ENCODE peak calls at places on chromosomes 6 and 20, in five cellular contexts. One of them, this sample, is unnamed.

GRCh38 chr6:146312606-146313005 is 231.0 kb upstream of the RAB32 start:
- DNase-seq in K562: no peak
- DNase-seq in IMR-90: no peak
- DNase-seq in A549: no peak
- DNase-seq in HepG2: no peak
- DNase-seq in this sample: no peak

GRCh38 chr6:3749390-3749978 is 2.0 kb downstream of the PXDC1 start:
- DNase-seq in K562: no peak
- DNase-seq in IMR-90: no peak
- DNase-seq in HepG2: no peak
- DNase-seq in A549: no peak
- DNase-seq in this sample: no peak

GRCh38 chr20:61972910-61973508 is 92.7 kb downstream of the TAF4 start:
- DNase-seq in HepG2: no peak
- DNase-seq in A549: no peak
- DNase-seq in K562: no peak
- DNase-seq in IMR-90: no peak
- DNase-seq in this sample: no peak

GRCh38 chr6:40960784-40961430 is 78.1 kb downstream of the UNC5CL start:
- DNase-seq in A549: no peak
- DNase-seq in K562: no peak
- DNase-seq in HepG2: peak; percentile 34
- DNase-seq in IMR-90: peak; percentile 23
- DNase-seq in this sample: no peak

GRCh38 chr6:56807335-56807991 is 147.4 kb upstream of the BEND6 start:
- DNase-seq in K562: no peak
- DNase-seq in HepG2: no peak
- DNase-seq in IMR-90: no peak
- DNase-seq in A549: no peak
- DNase-seq in this sample: no peak

GRCh38 chr6:139647001-139647400 is 272.6 kb upstream of the CITED2 start:
- DNase-seq in A549: no peak
- DNase-seq in IMR-90: peak; percentile 24
- DNase-seq in K562: no peak
- DNase-seq in HepG2: no peak
- DNase-seq in this sample: no peak

GRCh38 chr20:63315240-63315981 is 22.4 kb downstream of the COL20A1 start:
- DNase-seq in HepG2: no peak
- DNase-seq in IMR-90: no peak
- DNase-seq in K562: no peak
- DNase-seq in A549: no peak
- DNase-seq in this sample: no peak

GRCh38 chr6:154570505-154570904 is 60.0 kb upstream of the CNKSR3 start:
- DNase-seq in A549: no peak
- DNase-seq in K562: no peak
- DNase-seq in IMR-90: no peak
- DNase-seq in HepG2: no peak
- DNase-seq in this sample: no peak

GRCh38 chr6:83514877-83515466 is 2.6 kb downstream of the PRSS35 start:
- DNase-seq in A549: peak; percentile 14
- DNase-seq in IMR-90: peak; percentile 80
- DNase-seq in HepG2: peak; percentile 29
- DNase-seq in K562: peak; percentile 34
- DNase-seq in this sample: peak; percentile 50

GRCh38 chr6:152034631-152035030 is 227.1 kb downstream of the ESR1 start:
- DNase-seq in HepG2: peak; percentile 24
- DNase-seq in IMR-90: no peak
- DNase-seq in K562: no peak
- DNase-seq in A549: no peak
- DNase-seq in this sample: no peak

GRCh38 chr20:37986873-37987601 is 46.2 kb downstream of the TTI1 start:
- DNase-seq in HepG2: peak; percentile 80
- DNase-seq in K562: no peak
- DNase-seq in A549: no peak
- DNase-seq in IMR-90: peak; percentile 6
- DNase-seq in this sample: peak; percentile 79

GRCh38 chr6:110415297-110415916 is at the start of gene DDO:
- DNase-seq in A549: no peak
- DNase-seq in IMR-90: peak; percentile 22
- DNase-seq in K562: peak; percentile 15
- DNase-seq in HepG2: peak; percentile 86
- DNase-seq in this sample: no peak

GRCh38 chr20:32184953-32185603 is 22.5 kb downstream of the PLAGL2 start:
- DNase-seq in HepG2: no peak
- DNase-seq in A549: no peak
- DNase-seq in K562: no peak
- DNase-seq in IMR-90: no peak
- DNase-seq in this sample: no peak

GRCh38 chr6:23633986-23634385 is 492.0 kb upstream of the NRSN1 start:
- DNase-seq in HepG2: no peak
- DNase-seq in IMR-90: no peak
- DNase-seq in A549: no peak
- DNase-seq in K562: no peak
- DNase-seq in this sample: no peak

GRCh38 chr20:60262967-60263603 is 304.9 kb downstream of the CDH26 start:
- DNase-seq in IMR-90: no peak
- DNase-seq in A549: peak; percentile 30
- DNase-seq in HepG2: peak; percentile 29
- DNase-seq in K562: peak; percentile 62
- DNase-seq in this sample: peak; percentile 42

GRCh38 chr6:43971776-43972126 is 155.5 kb downstream of the MRPL14 start:
- DNase-seq in A549: no peak
- DNase-seq in HepG2: no peak
- DNase-seq in K562: peak; percentile 43
- DNase-seq in IMR-90: no peak
- DNase-seq in this sample: no peak

GRCh38 chr6:158963020-158963808 is 36.8 kb downstream of the RSPH3 start:
- DNase-seq in K562: no peak
- DNase-seq in IMR-90: no peak
- DNase-seq in A549: no peak
- DNase-seq in HepG2: no peak
- DNase-seq in this sample: no peak

GRCh38 chr6:158847012-158847529 is 27.9 kb upstream of the EZR start:
- DNase-seq in A549: no peak
- DNase-seq in HepG2: no peak
- DNase-seq in K562: no peak
- DNase-seq in IMR-90: no peak
- DNase-seq in this sample: no peak

GRCh38 chr6:164401871-164402270 is 907.5 kb downstream of the C6orf118 start:
- DNase-seq in IMR-90: no peak
- DNase-seq in A549: no peak
- DNase-seq in K562: no peak
- DNase-seq in HepG2: no peak
- DNase-seq in this sample: no peak

GRCh38 chr6:158567152-158567551 is 7.3 kb downstream of the TMEM181 start:
- DNase-seq in IMR-90: no peak
- DNase-seq in HepG2: no peak
- DNase-seq in A549: no peak
- DNase-seq in K562: no peak
- DNase-seq in this sample: no peak

GRCh38 chr20:24445510-24446170 is 23.8 kb upstream of the SYNDIG1 start:
- DNase-seq in IMR-90: no peak
- DNase-seq in A549: no peak
- DNase-seq in HepG2: no peak
- DNase-seq in K562: no peak
- DNase-seq in this sample: no peak

GRCh38 chr6:26017567-26017966 is 55.0 kb downstream of the TRIM38 start:
- DNase-seq in HepG2: no peak
- DNase-seq in A549: no peak
- DNase-seq in K562: no peak
- DNase-seq in IMR-90: peak; percentile 95
- DNase-seq in this sample: no peak

GRCh38 chr6:63635563-63636515 is at the start of gene PHF3:
- DNase-seq in IMR-90: peak; percentile 84
- DNase-seq in HepG2: peak; percentile 91
- DNase-seq in K562: peak; percentile 95
- DNase-seq in A549: peak; percentile 64
- DNase-seq in this sample: peak; percentile 97

GRCh38 chr6:1679691-1680068 is 70.0 kb downstream of the FOXC1 start:
- DNase-seq in HepG2: peak; percentile 49
- DNase-seq in A549: no peak
- DNase-seq in K562: no peak
- DNase-seq in IMR-90: no peak
- DNase-seq in this sample: no peak

GRCh38 chr20:61535536-61535935 is 283.5 kb downstream of the CDH4 start:
- DNase-seq in A549: no peak
- DNase-seq in K562: no peak
- DNase-seq in IMR-90: no peak
- DNase-seq in HepG2: no peak
- DNase-seq in this sample: no peak

GRCh38 chr6:112980676-112981075 is 633.5 kb downstream of the RFPL4B start:
- DNase-seq in IMR-90: no peak
- DNase-seq in HepG2: no peak
- DNase-seq in A549: no peak
- DNase-seq in K562: no peak
- DNase-seq in this sample: no peak

GRCh38 chr6:80457044-80457933 is 350.8 kb downstream of the BCKDHB start:
- DNase-seq in HepG2: no peak
- DNase-seq in K562: no peak
- DNase-seq in A549: no peak
- DNase-seq in IMR-90: peak; percentile 98
- DNase-seq in this sample: no peak

GRCh38 chr20:63536241-63536977 is 767 bp downstream of the PTK6 start:
- DNase-seq in HepG2: no peak
- DNase-seq in K562: no peak
- DNase-seq in A549: peak; percentile 58
- DNase-seq in IMR-90: peak; percentile 29
- DNase-seq in this sample: peak; percentile 92

GRCh38 chr6:163872335-163872734 is 457.8 kb downstream of the QKI start:
- DNase-seq in A549: no peak
- DNase-seq in K562: no peak
- DNase-seq in IMR-90: peak; percentile 98
- DNase-seq in HepG2: no peak
- DNase-seq in this sample: no peak

GRCh38 chr6:42520786-42521607 is 42.8 kb upstream of the UBR2 start:
- DNase-seq in A549: no peak
- DNase-seq in IMR-90: peak; percentile 80
- DNase-seq in K562: no peak
- DNase-seq in HepG2: no peak
- DNase-seq in this sample: no peak

GRCh38 chr6:127489248-127489647 is 29.9 kb downstream of the MTCL3 start:
- DNase-seq in HepG2: no peak
- DNase-seq in K562: no peak
- DNase-seq in A549: no peak
- DNase-seq in IMR-90: no peak
- DNase-seq in this sample: no peak

GRCh38 chr6:116446399-116446798 is 14.8 kb upstream of the CALHM6 start:
- DNase-seq in A549: no peak
- DNase-seq in IMR-90: no peak
- DNase-seq in HepG2: no peak
- DNase-seq in K562: no peak
- DNase-seq in this sample: no peak

DNA sequence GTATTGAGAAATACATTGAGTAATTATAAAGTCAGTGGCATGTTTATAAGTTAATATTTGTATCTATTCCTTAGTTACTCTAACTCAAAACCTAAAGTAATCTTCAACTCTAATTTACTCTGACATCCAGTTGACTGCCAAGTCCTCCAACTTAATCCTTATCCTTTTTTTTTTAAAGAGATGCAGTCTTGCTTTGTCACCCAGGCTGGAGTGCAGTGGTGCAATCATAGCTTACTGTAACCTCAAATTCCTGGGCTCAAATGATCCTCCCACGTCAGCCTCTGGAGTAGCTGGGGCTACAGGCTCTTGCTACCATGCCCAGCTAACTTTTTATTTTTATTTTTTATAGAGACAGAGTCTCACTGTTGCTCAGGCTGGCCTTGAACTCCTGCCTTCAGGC is 24.4 kb downstream of the PTPN1 start:
- DNase-seq in HepG2: no peak
- DNase-seq in A549: no peak
- DNase-seq in K562: no peak
- DNase-seq in IMR-90: peak; percentile 87
- DNase-seq in this sample: no peak
- TF ChIP-seq RFX5 in HepG2: no peak
- TF ChIP-seq RFX5 in A549: no peak
- TF ChIP-seq RFX5 in K562: no peak
- TF ChIP-seq RFX5 in IMR-90: no peak
- TF ChIP-seq RFX5 in this sample: no peak

GRCh38 chr6:78830810-78831209 is 36.5 kb upstream of the IRAK1BP1 start:
- DNase-seq in K562: no peak
- DNase-seq in HepG2: no peak
- DNase-seq in A549: no peak
- DNase-seq in IMR-90: no peak
- DNase-seq in this sample: no peak
- TF ChIP-seq RFX5 in K562: no peak
- TF ChIP-seq RFX5 in HepG2: no peak
- TF ChIP-seq RFX5 in A549: no peak
- TF ChIP-seq RFX5 in IMR-90: no peak
- TF ChIP-seq RFX5 in this sample: no peak

GRCh38 chr6:38567436-38567835 is 72.3 kb downstream of the BTBD9 start:
- DNase-seq in HepG2: no peak
- DNase-seq in K562: no peak
- DNase-seq in A549: no peak
- DNase-seq in IMR-90: peak; percentile 93
- DNase-seq in this sample: peak; percentile 60
- TF ChIP-seq RFX5 in HepG2: no peak
- TF ChIP-seq RFX5 in K562: no peak
- TF ChIP-seq RFX5 in A549: no peak
- TF ChIP-seq RFX5 in IMR-90: no peak
- TF ChIP-seq RFX5 in this sample: no peak

DNA sequence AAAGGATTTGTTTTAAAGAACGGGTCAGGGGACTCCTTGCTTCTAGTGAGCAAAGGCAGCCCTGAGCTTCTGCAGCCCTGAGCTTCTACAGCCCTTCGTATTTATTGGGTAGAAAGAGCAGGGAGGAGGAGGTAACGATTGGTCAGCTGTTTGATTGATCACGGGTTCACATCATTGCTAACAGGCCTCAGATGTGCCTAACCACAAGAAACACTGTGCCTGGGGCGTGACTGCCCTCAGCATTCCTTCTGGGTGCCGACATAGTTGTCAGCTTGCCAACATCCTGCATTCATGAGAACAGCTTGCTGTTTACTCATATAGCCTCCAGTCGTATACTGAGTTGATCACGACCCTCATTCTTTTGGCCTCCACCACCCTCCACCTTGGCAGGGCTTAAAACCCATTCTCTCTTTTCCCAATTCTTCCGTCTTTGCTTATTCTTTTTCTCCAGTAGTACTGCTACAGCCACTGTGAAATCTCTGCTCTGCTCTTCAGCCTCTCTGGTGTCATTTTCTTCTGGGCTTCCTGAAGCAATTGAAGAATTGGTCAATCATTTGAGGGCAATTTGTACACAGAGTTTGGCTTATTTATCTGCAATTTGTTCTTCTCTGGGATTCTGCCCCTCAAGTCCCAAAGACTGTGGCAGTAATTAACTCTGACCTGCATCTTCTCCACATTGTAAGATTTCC is 25.4 kb upstream of the NOP56 start:
- DNase-seq in HepG2: peak; percentile 80
- DNase-seq in IMR-90: peak; percentile 51
- DNase-seq in A549: no peak
- DNase-seq in K562: no peak
- DNase-seq in this sample: no peak
- TF ChIP-seq RFX5 in HepG2: no peak
- TF ChIP-seq RFX5 in IMR-90: no peak
- TF ChIP-seq RFX5 in A549: no peak
- TF ChIP-seq RFX5 in K562: no peak
- TF ChIP-seq RFX5 in this sample: no peak

GRCh38 chr6:337782-338464 is 45.6 kb downstream of the DUSP22 start:
- DNase-seq in K562: no peak
- DNase-seq in IMR-90: peak; percentile 25
- DNase-seq in A549: no peak
- DNase-seq in HepG2: no peak
- DNase-seq in this sample: no peak
- TF ChIP-seq RFX5 in K562: no peak
- TF ChIP-seq RFX5 in IMR-90: no peak
- TF ChIP-seq RFX5 in A549: no peak
- TF ChIP-seq RFX5 in HepG2: no peak
- TF ChIP-seq RFX5 in this sample: no peak

This sample was measured in SK-N-SH.